ENCODE peak calls at places on chromosome 20, in six cellular contexts. One of them, this sample, is unnamed.

GRCh38 chr20:38032585-38033329 is 499 bp downstream of the TTI1 start:
- DNase-seq in fibroblast of pulmonary artery: no peak
- DNase-seq in cardiac muscle cell: no peak
- DNase-seq in colonic mucosa: peak; percentile 23
- DNase-seq in kidney: no peak
- DNase-seq in brain microvascular endothelial cell: no peak
- DNase-seq in this sample: no peak

GRCh38 chr20:41340327-41341055 is at the start of gene LPIN3:
- DNase-seq in kidney: peak; percentile 97
- DNase-seq in colonic mucosa: peak; percentile 95
- DNase-seq in brain microvascular endothelial cell: peak; percentile 31
- DNase-seq in fibroblast of pulmonary artery: peak; percentile 87
- DNase-seq in cardiac muscle cell: peak; percentile 93
- DNase-seq in this sample: no peak

GRCh38 chr20:54909702-54910101 is 434.3 kb downstream of the DOK5 start:
- DNase-seq in fibroblast of pulmonary artery: no peak
- DNase-seq in kidney: no peak
- DNase-seq in brain microvascular endothelial cell: no peak
- DNase-seq in colonic mucosa: no peak
- DNase-seq in cardiac muscle cell: no peak
- DNase-seq in this sample: no peak

GRCh38 chr20:43559147-43559477 is 285 bp downstream of the SGK2 start:
- DNase-seq in kidney: no peak
- DNase-seq in fibroblast of pulmonary artery: no peak
- DNase-seq in cardiac muscle cell: no peak
- DNase-seq in brain microvascular endothelial cell: no peak
- DNase-seq in colonic mucosa: no peak
- DNase-seq in this sample: no peak

GRCh38 chr20:46546936-46547335 is 3.5 kb downstream of the OCSTAMP start:
- DNase-seq in colonic mucosa: no peak
- DNase-seq in kidney: no peak
- DNase-seq in brain microvascular endothelial cell: no peak
- DNase-seq in cardiac muscle cell: no peak
- DNase-seq in fibroblast of pulmonary artery: no peak
- DNase-seq in this sample: no peak

GRCh38 chr20:2697768-2698167 is 5.2 kb downstream of the EBF4 start:
- DNase-seq in cardiac muscle cell: no peak
- DNase-seq in kidney: no peak
- DNase-seq in fibroblast of pulmonary artery: no peak
- DNase-seq in colonic mucosa: peak; percentile 9
- DNase-seq in brain microvascular endothelial cell: no peak
- DNase-seq in this sample: no peak

GRCh38 chr20:23048283-23049200 is 930 bp downstream of the THBD start:
- DNase-seq in brain microvascular endothelial cell: no peak
- DNase-seq in kidney: peak; percentile 86
- DNase-seq in colonic mucosa: peak; percentile 32
- DNase-seq in fibroblast of pulmonary artery: peak; percentile 49
- DNase-seq in cardiac muscle cell: peak; percentile 40
- DNase-seq in this sample: no peak

GRCh38 chr20:44629017-44629385 is 22.5 kb downstream of the ADA start:
- DNase-seq in brain microvascular endothelial cell: no peak
- DNase-seq in kidney: no peak
- DNase-seq in colonic mucosa: no peak
- DNase-seq in fibroblast of pulmonary artery: no peak
- DNase-seq in cardiac muscle cell: no peak
- DNase-seq in this sample: no peak

GRCh38 chr20:45366631-45367030 is 3.7 kb downstream of the SYS1 start:
- DNase-seq in brain microvascular endothelial cell: no peak
- DNase-seq in colonic mucosa: no peak
- DNase-seq in fibroblast of pulmonary artery: no peak
- DNase-seq in kidney: no peak
- DNase-seq in cardiac muscle cell: no peak
- DNase-seq in this sample: no peak

GRCh38 chr20:61767776-61768494 is 297.7 kb downstream of the TAF4 start:
- DNase-seq in cardiac muscle cell: no peak
- DNase-seq in fibroblast of pulmonary artery: no peak
- DNase-seq in colonic mucosa: no peak
- DNase-seq in brain microvascular endothelial cell: no peak
- DNase-seq in kidney: no peak
- DNase-seq in this sample: no peak

GRCh38 chr20:13661070-13661687 is 22.4 kb upstream of the TASP1 start:
- DNase-seq in colonic mucosa: no peak
- DNase-seq in cardiac muscle cell: peak; percentile 14
- DNase-seq in brain microvascular endothelial cell: no peak
- DNase-seq in kidney: no peak
- DNase-seq in fibroblast of pulmonary artery: peak; percentile 6
- DNase-seq in this sample: no peak

GRCh38 chr20:16243470-16243869 is 329.8 kb downstream of the KIF16B start:
- DNase-seq in brain microvascular endothelial cell: no peak
- DNase-seq in cardiac muscle cell: no peak
- DNase-seq in fibroblast of pulmonary artery: no peak
- DNase-seq in colonic mucosa: no peak
- DNase-seq in kidney: no peak
- DNase-seq in this sample: no peak

GRCh38 chr20:308427-309038 is 11.2 kb downstream of the ZCCHC3 start:
- DNase-seq in brain microvascular endothelial cell: no peak
- DNase-seq in fibroblast of pulmonary artery: no peak
- DNase-seq in cardiac muscle cell: no peak
- DNase-seq in kidney: no peak
- DNase-seq in colonic mucosa: no peak
- DNase-seq in this sample: no peak

GRCh38 chr20:47816487-47817451 is 31.5 kb upstream of the SULF2 start:
- DNase-seq in cardiac muscle cell: no peak
- DNase-seq in kidney: no peak
- DNase-seq in colonic mucosa: no peak
- DNase-seq in brain microvascular endothelial cell: no peak
- DNase-seq in fibroblast of pulmonary artery: no peak
- DNase-seq in this sample: no peak

GRCh38 chr20:47356220-47356525 is 326 bp downstream of the ZMYND8 start:
- DNase-seq in fibroblast of pulmonary artery: no peak
- DNase-seq in brain microvascular endothelial cell: no peak
- DNase-seq in kidney: no peak
- DNase-seq in cardiac muscle cell: no peak
- DNase-seq in colonic mucosa: no peak
- DNase-seq in this sample: no peak

GRCh38 chr20:35006531-35006971 is 50.9 kb downstream of the MYH7B start:
- DNase-seq in cardiac muscle cell: no peak
- DNase-seq in kidney: no peak
- DNase-seq in fibroblast of pulmonary artery: no peak
- DNase-seq in colonic mucosa: no peak
- DNase-seq in brain microvascular endothelial cell: no peak
- DNase-seq in this sample: no peak

GRCh38 chr20:34709836-34710567 is 5.9 kb downstream of the TP53INP2 start:
- DNase-seq in fibroblast of pulmonary artery: no peak
- DNase-seq in colonic mucosa: peak; percentile 77
- DNase-seq in brain microvascular endothelial cell: peak; percentile 45
- DNase-seq in kidney: peak; percentile 84
- DNase-seq in cardiac muscle cell: peak; percentile 28
- DNase-seq in this sample: no peak

GRCh38 chr20:39042279-39043150 is 80.4 kb downstream of the DHX35 start:
- DNase-seq in colonic mucosa: no peak
- DNase-seq in kidney: no peak
- DNase-seq in cardiac muscle cell: peak; percentile 8
- DNase-seq in fibroblast of pulmonary artery: peak; percentile 4
- DNase-seq in brain microvascular endothelial cell: no peak
- DNase-seq in this sample: no peak

GRCh38 chr20:48817367-48818030 is 10.3 kb downstream of the PREX1 start:
- DNase-seq in kidney: no peak
- DNase-seq in colonic mucosa: no peak
- DNase-seq in brain microvascular endothelial cell: no peak
- DNase-seq in fibroblast of pulmonary artery: no peak
- DNase-seq in cardiac muscle cell: no peak
- DNase-seq in this sample: no peak

GRCh38 chr20:48818031-48818370 is 9.8 kb downstream of the PREX1 start:
- DNase-seq in kidney: no peak
- DNase-seq in fibroblast of pulmonary artery: no peak
- DNase-seq in colonic mucosa: no peak
- DNase-seq in brain microvascular endothelial cell: no peak
- DNase-seq in cardiac muscle cell: no peak
- DNase-seq in this sample: no peak

GRCh38 chr20:48819089-48819488 is 8.7 kb downstream of the PREX1 start:
- DNase-seq in fibroblast of pulmonary artery: no peak
- DNase-seq in colonic mucosa: no peak
- DNase-seq in cardiac muscle cell: no peak
- DNase-seq in brain microvascular endothelial cell: no peak
- DNase-seq in kidney: no peak
- DNase-seq in this sample: no peak

GRCh38 chr20:48819813-48820648 is 7.8 kb downstream of the PREX1 start:
- DNase-seq in cardiac muscle cell: no peak
- DNase-seq in fibroblast of pulmonary artery: no peak
- DNase-seq in brain microvascular endothelial cell: no peak
- DNase-seq in colonic mucosa: no peak
- DNase-seq in kidney: no peak
- DNase-seq in this sample: no peak

GRCh38 chr20:48818481-48818987 is 9.3 kb downstream of the PREX1 start:
- DNase-seq in fibroblast of pulmonary artery: no peak
- DNase-seq in kidney: no peak
- DNase-seq in colonic mucosa: no peak
- DNase-seq in cardiac muscle cell: no peak
- DNase-seq in brain microvascular endothelial cell: no peak
- DNase-seq in this sample: no peak
- H3K4me3 ChIP-seq in fibroblast of pulmonary artery: no peak overlapping the region
- H3K4me3 ChIP-seq in kidney: no peak overlapping the region
- H3K4me3 ChIP-seq in colonic mucosa: no peak overlapping the region
- H3K4me3 ChIP-seq in cardiac muscle cell: no peak overlapping the region
- H3K4me3 ChIP-seq in brain microvascular endothelial cell: no peak overlapping the region
- H3K4me3 ChIP-seq in this sample: no peak overlapping the region

GRCh38 chr20:53080969-53081871 is 109.1 kb downstream of the TSHZ2 start:
- DNase-seq in brain microvascular endothelial cell: no peak
- DNase-seq in fibroblast of pulmonary artery: peak; percentile 66
- DNase-seq in colonic mucosa: peak; percentile 32
- DNase-seq in cardiac muscle cell: peak; percentile 42
- DNase-seq in kidney: no peak
- DNase-seq in this sample: no peak

GRCh38 chr20:53078761-53079482 is 106.8 kb downstream of the TSHZ2 start:
- DNase-seq in brain microvascular endothelial cell: no peak
- DNase-seq in fibroblast of pulmonary artery: no peak
- DNase-seq in kidney: no peak
- DNase-seq in colonic mucosa: no peak
- DNase-seq in cardiac muscle cell: no peak
- DNase-seq in this sample: no peak

GRCh38 chr20:53079883-53080282 is 107.7 kb downstream of the TSHZ2 start:
- DNase-seq in kidney: no peak
- DNase-seq in cardiac muscle cell: no peak
- DNase-seq in fibroblast of pulmonary artery: no peak
- DNase-seq in brain microvascular endothelial cell: no peak
- DNase-seq in colonic mucosa: no peak
- DNase-seq in this sample: no peak

GRCh38 chr20:53080412-53080962 is 108.3 kb downstream of the TSHZ2 start:
- DNase-seq in kidney: no peak
- DNase-seq in brain microvascular endothelial cell: no peak
- DNase-seq in fibroblast of pulmonary artery: no peak
- DNase-seq in cardiac muscle cell: no peak
- DNase-seq in colonic mucosa: no peak
- DNase-seq in this sample: no peak

GRCh38 chr20:53079483-53079810 is 107.3 kb downstream of the TSHZ2 start:
- DNase-seq in fibroblast of pulmonary artery: no peak
- DNase-seq in brain microvascular endothelial cell: no peak
- DNase-seq in colonic mucosa: no peak
- DNase-seq in kidney: no peak
- DNase-seq in cardiac muscle cell: no peak
- DNase-seq in this sample: no peak
- TF ChIP-seq CTCF in fibroblast of pulmonary artery: no peak
- TF ChIP-seq CTCF in brain microvascular endothelial cell: no peak
- TF ChIP-seq CTCF in colonic mucosa: no peak
- TF ChIP-seq CTCF in kidney: no peak
- TF ChIP-seq CTCF in cardiac muscle cell: no peak
- TF ChIP-seq CTCF in this sample: no peak

GRCh38 chr20:62935204-62935967 is 2.6 kb upstream of the GID8 start:
- DNase-seq in brain microvascular endothelial cell: no peak
- DNase-seq in kidney: no peak
- DNase-seq in cardiac muscle cell: no peak
- DNase-seq in fibroblast of pulmonary artery: no peak
- DNase-seq in colonic mucosa: no peak
- DNase-seq in this sample: no peak
- H3K4me3 ChIP-seq in brain microvascular endothelial cell: no peak overlapping the region
- H3K4me3 ChIP-seq in kidney: no peak overlapping the region
- H3K4me3 ChIP-seq in cardiac muscle cell: no peak overlapping the region
- H3K4me3 ChIP-seq in fibroblast of pulmonary artery: no peak overlapping the region
- H3K4me3 ChIP-seq in colonic mucosa: no peak overlapping the region
- H3K4me3 ChIP-seq in this sample: no peak overlapping the region

DNA sequence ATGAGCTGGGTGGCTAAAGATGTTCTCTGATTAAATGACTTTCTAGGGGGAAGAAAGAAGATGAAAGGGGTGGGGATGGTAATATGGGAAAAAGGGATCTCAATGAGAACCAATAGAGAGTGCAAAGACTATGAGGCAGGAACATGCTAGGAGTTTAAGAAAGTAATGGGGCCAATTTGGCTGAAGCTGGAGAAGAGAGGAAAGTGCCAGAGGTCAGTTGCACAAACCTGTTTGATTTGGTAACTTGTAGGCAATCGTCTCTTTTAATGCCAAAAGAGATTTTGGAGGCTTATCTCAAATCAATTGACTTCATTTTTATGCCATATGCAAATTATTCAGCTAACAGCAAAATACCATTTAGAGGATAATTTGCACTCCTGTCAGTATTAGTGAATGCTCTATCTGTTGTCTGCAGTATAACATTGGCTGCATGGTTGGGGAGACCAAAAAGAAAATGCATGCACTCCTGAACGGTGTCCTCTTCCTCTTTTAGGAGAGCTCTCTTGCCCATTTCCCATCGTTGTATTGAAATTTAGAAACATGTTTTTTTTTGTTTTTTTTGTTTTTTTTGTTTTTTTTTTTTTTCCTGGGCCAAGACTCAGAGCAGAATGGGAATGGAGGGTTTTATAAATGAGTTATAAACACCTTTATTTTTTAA is 193.9 kb downstream of the BTBD3 start:
- DNase-seq in cardiac muscle cell: no peak
- DNase-seq in kidney: no peak
- DNase-seq in brain microvascular endothelial cell: no peak
- DNase-seq in fibroblast of pulmonary artery: no peak
- DNase-seq in colonic mucosa: no peak
- DNase-seq in this sample: no peak
- TF ChIP-seq CTCF in cardiac muscle cell: no peak
- TF ChIP-seq CTCF in kidney: no peak
- TF ChIP-seq CTCF in brain microvascular endothelial cell: no peak
- TF ChIP-seq CTCF in fibroblast of pulmonary artery: no peak
- TF ChIP-seq CTCF in colonic mucosa: no peak
- TF ChIP-seq CTCF in this sample: no peak

GRCh38 chr20:3751284-3751663 is 16.3 kb downstream of the ADISSP start:
- DNase-seq in fibroblast of pulmonary artery: no peak
- DNase-seq in colonic mucosa: no peak
- DNase-seq in cardiac muscle cell: no peak
- DNase-seq in kidney: no peak
- DNase-seq in brain microvascular endothelial cell: no peak
- DNase-seq in this sample: no peak
- H3K4me3 ChIP-seq in fibroblast of pulmonary artery: no peak overlapping the region
- H3K4me3 ChIP-seq in colonic mucosa: peak overlapping the region; percentile 34
- H3K4me3 ChIP-seq in cardiac muscle cell: peak overlapping the region; percentile 24
- H3K4me3 ChIP-seq in kidney: no peak overlapping the region
- H3K4me3 ChIP-seq in brain microvascular endothelial cell: no peak overlapping the region
- H3K4me3 ChIP-seq in this sample: no peak overlapping the region

This sample was measured in AG04450.